ENCODE peak calls at places on chromosomes 4 and X, in seven cellular contexts. Q is mesothelial cell of epicardium, M is MCF 10A, S is A673, W is tibial artery, X is endothelial cell, D is epithelial cell of esophagus. C is an unnamed sample.
A peak's percentile ranks its signal among the peaks of the same experiment; 100 is the strongest.

GRCh38 chrX:123859409-123859827 is 435 bp upstream of the XIAP start:
- DNase-seq in S (peak; percentile 73), W (peak; percentile 61), X (no peak), D (peak; percentile 66), Q (no peak), M (peak; percentile 73), C (no peak)

GRCh38 chr4:5900844-5901243 is 8.0 kb upstream of the CRMP1 start:
- DNase-seq in X (no peak), W (no peak), D (no peak), Q (no peak), M (no peak), S (no peak), C (no peak)

GRCh38 chrX:69503835-69504625 is at the start of gene NALF2:
- DNase-seq in M (peak; percentile 71), W (peak; percentile 37), S (peak; percentile 43), Q (peak; percentile 72), D (peak; percentile 49), X (peak; percentile 74), C (no peak)

GRCh38 chr4:67087897-67088296 is 457.4 kb downstream of the CENPC start:
- DNase-seq in W (peak; percentile 33), D (peak; percentile 62), M (peak; percentile 64), X (peak; percentile 55), S (peak; percentile 35), Q (no peak), C (no peak)

GRCh38 chr4:146398896-146399443 is 122.8 kb downstream of the SLC10A7 start:
- DNase-seq in M (no peak), S (peak; percentile 53), Q (no peak), X (no peak), W (no peak), D (no peak), C (no peak)

GRCh38 chrX:17553451-17553850 is 178.5 kb downstream of the NHS start:
- DNase-seq in M (peak; percentile 90), Q (no peak), W (peak; percentile 21), S (no peak), D (peak; percentile 83), X (no peak), C (no peak)

GRCh38 chrX:115889121-115889890 is 281.2 kb upstream of the AGTR2 start:
- DNase-seq in D (no peak), W (no peak), Q (no peak), X (no peak), S (no peak), M (no peak), C (peak; percentile 50)

GRCh38 chrX:40953369-40953768 is 131.9 kb upstream of the USP9X start:
- DNase-seq in W (no peak), S (no peak), Q (no peak), D (no peak), M (no peak), X (no peak), C (no peak)

GRCh38 chrX:32520789-32521188 is 690.6 kb downstream of the DMD start:
- DNase-seq in Q (no peak), D (no peak), X (no peak), M (no peak), S (no peak), W (no peak), C (no peak)

GRCh38 chr4:159024266-159024665 is 78.6 kb upstream of the RAPGEF2 start:
- DNase-seq in S (peak; percentile 47), W (no peak), D (no peak), Q (no peak), X (no peak), M (no peak), C (no peak)

GRCh38 chrX:17738002-17738713 is 865 bp downstream of the SCML1 start:
- DNase-seq in W (peak; percentile 41), M (peak; percentile 47), S (peak; percentile 63), Q (peak; percentile 41), D (peak; percentile 42), X (peak; percentile 29), C (no peak)

GRCh38 chr4:54233128-54233696 is 4.1 kb downstream of the PDGFRA start:
- DNase-seq in M (peak; percentile 83), X (peak; percentile 96), W (peak; percentile 76), S (peak; percentile 79), D (peak; percentile 88), Q (peak; percentile 95), C (peak; percentile 57)

GRCh38 chr4:52588097-52588496 is 71.0 kb downstream of the USP46 start:
- DNase-seq in X (peak; percentile 53), S (no peak), Q (no peak), D (peak; percentile 14), M (peak; percentile 33), W (no peak), C (no peak)

GRCh38 chr4:88697588-88698329 is at the start of gene NAP1L5:
- DNase-seq in M (no peak), D (peak; percentile 49), Q (no peak), W (peak; percentile 49), X (peak; percentile 35), S (no peak), C (no peak)

DNA sequence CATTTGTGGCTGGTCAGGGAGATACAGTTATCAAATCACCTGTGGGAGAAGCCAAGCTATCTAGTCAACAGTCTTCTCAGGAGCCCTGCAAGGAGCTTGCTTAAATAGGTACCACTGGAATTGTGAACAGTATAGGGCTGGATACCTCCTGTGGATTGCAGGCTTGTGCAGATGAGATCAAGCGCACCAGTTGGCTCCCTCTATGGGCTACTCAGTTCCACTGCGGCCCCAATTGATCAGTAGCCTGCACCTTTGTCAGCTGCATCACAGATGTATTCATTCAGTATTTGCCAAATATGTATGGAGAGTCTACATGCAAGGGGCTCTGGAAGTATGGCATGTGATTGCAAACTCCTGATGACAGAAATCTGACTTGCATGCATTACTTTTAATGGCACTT is 28.6 kb downstream of the TEX13A start:
- DNase-seq in Q (no peak), S (peak; percentile 5), D (peak; percentile 38), M (peak; percentile 50), X (peak; percentile 4), W (no peak), C (no peak)
- TF ChIP-seq CTCF in Q (peak; percentile 12), S (peak; percentile 38), D (peak; percentile 67), M (peak; percentile 46), X (no peak), W (no peak), C (no peak)

DNA sequence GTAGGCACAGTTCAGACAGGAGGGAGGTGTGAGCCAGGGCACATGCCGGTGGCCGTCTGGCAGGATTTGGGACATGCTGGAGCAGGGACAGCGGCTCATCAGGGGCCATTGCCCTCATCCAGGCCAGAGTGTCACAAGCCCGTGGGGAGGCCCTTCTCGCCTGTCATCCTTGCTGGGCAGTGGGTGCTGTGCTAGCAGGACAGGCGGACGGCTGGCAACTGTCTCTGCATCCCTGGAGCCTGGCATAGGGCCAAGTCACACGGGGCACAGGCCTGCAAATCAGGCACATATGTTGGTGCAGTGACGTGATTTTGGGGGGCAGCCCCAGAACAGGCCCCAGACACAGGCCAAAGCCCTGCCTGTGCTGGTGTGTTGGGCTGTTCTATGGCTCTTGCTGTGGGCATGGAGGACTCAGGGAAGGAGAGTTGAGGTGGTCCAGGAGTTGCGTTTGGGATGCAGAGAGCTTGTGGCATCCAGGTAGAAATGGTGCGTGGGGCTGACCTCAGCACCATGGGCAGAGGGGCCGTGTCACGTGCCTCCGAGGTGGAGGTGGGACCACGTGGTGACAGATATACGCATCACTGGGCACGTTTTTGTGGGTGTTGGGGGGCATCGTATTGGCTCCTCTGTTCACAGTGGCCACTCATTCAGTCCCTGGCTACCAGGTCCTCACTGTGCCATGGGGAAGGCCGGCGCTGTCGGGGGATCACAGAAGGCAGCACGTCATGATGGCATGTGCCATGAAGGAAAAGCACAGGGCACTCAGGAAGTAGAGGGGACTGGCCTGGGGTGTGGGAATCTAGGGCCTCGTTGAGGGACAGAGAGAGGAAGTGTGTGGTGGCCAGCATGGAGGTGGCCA is 14.6 kb upstream of the MSANTD1 start:
- DNase-seq in X (no peak), W (no peak), M (no peak), D (no peak), Q (no peak), S (no peak), C (no peak)
- TF ChIP-seq CTCF in X (no peak), W (no peak), M (no peak), D (no peak), Q (no peak), S (no peak), C (no peak)

DNA sequence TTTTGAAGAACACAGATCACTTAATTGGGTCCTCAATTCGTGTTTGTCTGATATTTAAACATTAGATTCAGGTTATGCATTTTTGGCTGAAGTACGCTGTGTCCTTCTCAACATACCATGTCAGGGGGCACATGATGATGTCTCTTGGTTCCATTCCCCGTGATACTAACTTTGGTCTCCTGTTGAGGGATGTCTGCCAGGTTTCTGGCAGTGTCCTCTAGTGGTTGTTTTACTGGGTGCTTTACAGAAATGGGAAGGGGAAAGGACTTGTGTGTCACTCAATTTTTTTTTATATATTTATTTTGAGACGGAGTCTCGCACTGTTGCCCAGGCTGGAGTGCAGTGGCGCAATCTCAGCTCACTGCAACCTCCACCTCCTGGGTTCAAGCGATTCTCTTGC is 58.2 kb downstream of the WWC2 start:
- DNase-seq in D (no peak), S (no peak), M (no peak), W (no peak), Q (no peak), X (no peak), C (no peak)
- TF ChIP-seq CTCF in D (no peak), S (peak; percentile 30), M (no peak), W (no peak), Q (no peak), X (no peak), C (no peak)

GRCh38 chr4:94039226-94039625 is 168.4 kb upstream of the SMARCAD1 start:
- DNase-seq in W (no peak), D (no peak), S (no peak), X (no peak), Q (no peak), M (no peak), C (no peak)
- TF ChIP-seq CTCF in W (no peak), D (no peak), S (no peak), X (no peak), Q (no peak), M (no peak), C (no peak)